ENCODE peak calls at places on chromosomes 5 and 9, in five cellular contexts. One of them, this sample, is unnamed. For H3K9me3, the result is how much of the 10 kb centered on the place peaks cover.

GRCh38 chr9:87531370-87532295 is 34.0 kb downstream of the DAPK1 start:
- DNase-seq in right atrium auricular region: no peak
- DNase-seq in A673: peak
- DNase-seq in tibial artery: no peak
- DNase-seq in cardiac muscle cell: no peak
- DNase-seq in this sample: no peak

GRCh38 chr9:96348261-96348660 is 35.2 kb downstream of the SLC35D2 start:
- DNase-seq in right atrium auricular region: no peak
- DNase-seq in A673: no peak
- DNase-seq in tibial artery: no peak
- DNase-seq in cardiac muscle cell: no peak
- DNase-seq in this sample: no peak

GRCh38 chr5:35213608-35214007 is 16.7 kb downstream of the PRLR start:
- DNase-seq in cardiac muscle cell: no peak
- DNase-seq in A673: no peak
- DNase-seq in tibial artery: no peak
- DNase-seq in right atrium auricular region: no peak
- DNase-seq in this sample: no peak

GRCh38 chr9:99385814-99386279 is 163.8 kb downstream of the SEC61B start:
- DNase-seq in tibial artery: no peak
- DNase-seq in right atrium auricular region: no peak
- DNase-seq in cardiac muscle cell: no peak
- DNase-seq in A673: peak
- DNase-seq in this sample: no peak

GRCh38 chr9:115411993-115412452 is 294.1 kb upstream of the TNC start:
- DNase-seq in cardiac muscle cell: no peak
- DNase-seq in tibial artery: no peak
- DNase-seq in A673: peak
- DNase-seq in right atrium auricular region: no peak
- DNase-seq in this sample: no peak

GRCh38 chr5:140292212-140293040 is 10.5 kb downstream of the PFDN1 start:
- DNase-seq in cardiac muscle cell: no peak
- DNase-seq in tibial artery: no peak
- DNase-seq in right atrium auricular region: no peak
- DNase-seq in A673: no peak
- DNase-seq in this sample: no peak

GRCh38 chr5:32074401-32074800 is 99.7 kb downstream of the GOLPH3 start:
- DNase-seq in tibial artery: no peak
- DNase-seq in A673: no peak
- DNase-seq in right atrium auricular region: no peak
- DNase-seq in cardiac muscle cell: peak
- DNase-seq in this sample: no peak

GRCh38 chr9:31259824-31260223 is 1124.6 kb upstream of the ACO1 start:
- DNase-seq in cardiac muscle cell: no peak
- DNase-seq in tibial artery: no peak
- DNase-seq in A673: no peak
- DNase-seq in right atrium auricular region: no peak
- DNase-seq in this sample: no peak

GRCh38 chr5:96928931-96929708 is 6.8 kb upstream of the LNPEP start:
- DNase-seq in tibial artery: no peak
- DNase-seq in cardiac muscle cell: no peak
- DNase-seq in A673: no peak
- DNase-seq in right atrium auricular region: no peak
- DNase-seq in this sample: no peak

GRCh38 chr9:120982851-120983250 is 56.3 kb upstream of the TRAF1 start:
- DNase-seq in right atrium auricular region: no peak
- DNase-seq in tibial artery: no peak
- DNase-seq in cardiac muscle cell: no peak
- DNase-seq in A673: no peak
- DNase-seq in this sample: no peak
- H3K27ac ChIP-seq in right atrium auricular region: no peak
- H3K27ac ChIP-seq in tibial artery: no peak
- H3K27ac ChIP-seq in cardiac muscle cell: no peak
- H3K27ac ChIP-seq in A673: no peak
- H3K27ac ChIP-seq in this sample: no peak

GRCh38 chr9:135343733-135344522 is 135.7 kb upstream of the PPP1R26 start:
- DNase-seq in cardiac muscle cell: peak
- DNase-seq in right atrium auricular region: no peak
- DNase-seq in A673: peak
- DNase-seq in tibial artery: no peak
- DNase-seq in this sample: peak
- TF ChIP-seq CTCF in cardiac muscle cell: peak
- TF ChIP-seq CTCF in right atrium auricular region: peak
- TF ChIP-seq CTCF in A673: peak
- TF ChIP-seq CTCF in tibial artery: peak
- TF ChIP-seq CTCF in this sample: peak

GRCh38 chr5:73346878-73347408 is 101.6 kb downstream of the FOXD1 start:
- DNase-seq in cardiac muscle cell: no peak
- DNase-seq in A673: no peak
- DNase-seq in right atrium auricular region: no peak
- DNase-seq in tibial artery: no peak
- DNase-seq in this sample: no peak
- H3K9me3 ChIP-seq in cardiac muscle cell: under half
- H3K9me3 ChIP-seq in A673: under half
- H3K9me3 ChIP-seq in right atrium auricular region: under half
- H3K9me3 ChIP-seq in tibial artery: under half
- H3K9me3 ChIP-seq in this sample: under half

DNA sequence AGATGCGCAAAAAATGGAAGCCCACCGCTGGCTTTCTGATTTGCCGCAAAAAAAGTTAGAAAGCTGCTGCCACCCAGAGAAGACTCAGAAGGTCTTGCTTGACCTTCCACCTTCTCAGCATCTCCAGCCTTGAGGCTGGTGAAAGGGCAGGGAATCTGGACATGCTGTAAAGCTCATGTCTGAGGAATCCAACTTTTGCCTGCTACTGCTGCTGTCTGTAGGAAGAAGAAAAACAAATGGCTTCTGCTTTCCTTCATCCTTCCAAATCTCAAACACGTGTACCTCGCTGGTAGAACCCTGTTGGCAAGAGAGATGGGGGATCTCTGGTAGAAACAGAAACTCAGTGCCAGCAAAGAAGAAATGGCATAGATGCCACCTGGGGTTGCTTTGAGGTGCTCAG is 10.2 kb downstream of the TJP2 start:
- DNase-seq in right atrium auricular region: no peak
- DNase-seq in cardiac muscle cell: no peak
- DNase-seq in A673: no peak
- DNase-seq in tibial artery: no peak
- DNase-seq in this sample: no peak
- H3K27ac ChIP-seq in right atrium auricular region: no peak
- H3K27ac ChIP-seq in cardiac muscle cell: peak
- H3K27ac ChIP-seq in A673: no peak
- H3K27ac ChIP-seq in tibial artery: no peak
- H3K27ac ChIP-seq in this sample: peak

GRCh38 chr5:57784106-57784505 is 301.5 kb upstream of the ACTBL2 start:
- DNase-seq in tibial artery: no peak
- DNase-seq in A673: no peak
- DNase-seq in right atrium auricular region: no peak
- DNase-seq in cardiac muscle cell: no peak
- DNase-seq in this sample: peak
- TF ChIP-seq CTCF in tibial artery: no peak
- TF ChIP-seq CTCF in A673: no peak
- TF ChIP-seq CTCF in right atrium auricular region: no peak
- TF ChIP-seq CTCF in cardiac muscle cell: no peak
- TF ChIP-seq CTCF in this sample: no peak

GRCh38 chr9:103574056-103574455 is 520.1 kb upstream of the SMC2 start:
- DNase-seq in A673: no peak
- DNase-seq in right atrium auricular region: no peak
- DNase-seq in tibial artery: no peak
- DNase-seq in cardiac muscle cell: no peak
- DNase-seq in this sample: no peak
- H3K9me3 ChIP-seq in A673: under half
- H3K9me3 ChIP-seq in right atrium auricular region: under half
- H3K9me3 ChIP-seq in tibial artery: under half
- H3K9me3 ChIP-seq in cardiac muscle cell: under half
- H3K9me3 ChIP-seq in this sample: under half

DNA sequence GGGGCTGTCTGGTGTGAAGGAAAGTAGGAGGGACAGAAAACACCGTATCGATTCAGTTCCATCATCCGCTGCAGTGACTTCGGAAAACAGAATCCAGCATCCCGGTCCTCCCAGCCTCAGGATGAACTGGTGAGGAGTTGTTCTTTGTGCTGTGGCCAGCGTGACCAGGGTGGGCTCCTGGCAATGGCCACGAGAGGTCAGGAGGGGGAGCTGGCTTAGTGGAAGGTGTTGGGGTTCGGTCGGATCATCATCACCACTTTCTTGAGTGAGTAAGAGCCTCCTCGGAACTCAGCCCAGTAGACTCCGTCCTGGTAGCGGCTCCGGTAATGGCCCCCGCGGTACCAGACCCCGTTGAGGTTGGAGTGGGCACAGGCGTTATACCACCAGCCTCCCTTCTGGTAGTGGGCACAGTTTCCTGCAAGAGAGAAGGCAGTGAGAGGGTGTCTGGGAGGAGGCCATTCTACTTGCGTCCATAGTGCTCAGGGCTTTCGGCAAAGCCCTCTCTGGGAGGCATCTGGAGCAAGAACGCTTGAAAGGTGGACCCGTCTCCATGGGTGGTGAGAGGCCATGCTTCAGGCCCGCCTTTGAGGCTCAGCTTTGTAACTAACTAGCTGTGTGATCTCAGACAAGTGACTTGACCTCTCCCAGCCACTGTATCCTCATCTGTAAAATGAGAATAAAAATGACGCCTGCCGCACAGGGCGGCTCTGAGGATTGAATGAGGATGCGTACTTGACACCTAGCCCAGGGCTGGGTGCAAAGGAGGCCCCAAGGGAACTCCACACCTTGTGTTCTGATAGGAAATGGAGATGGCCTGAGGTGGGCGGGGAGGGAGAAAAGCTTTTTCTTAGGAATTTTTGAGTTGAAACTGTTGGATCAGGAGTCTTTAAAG is 33.5 kb downstream of the ANGPTL2 start:
- DNase-seq in tibial artery: no peak
- DNase-seq in A673: no peak
- DNase-seq in right atrium auricular region: no peak
- DNase-seq in cardiac muscle cell: no peak
- DNase-seq in this sample: no peak
- H3K27ac ChIP-seq in tibial artery: no peak
- H3K27ac ChIP-seq in A673: no peak
- H3K27ac ChIP-seq in right atrium auricular region: no peak
- H3K27ac ChIP-seq in cardiac muscle cell: no peak
- H3K27ac ChIP-seq in this sample: no peak

GRCh38 chr5:37722236-37723146 is 117.3 kb downstream of the GDNF start:
- DNase-seq in A673: peak
- DNase-seq in cardiac muscle cell: no peak
- DNase-seq in tibial artery: no peak
- DNase-seq in right atrium auricular region: no peak
- DNase-seq in this sample: peak

GRCh38 chr5:37727238-37727637 is 112.6 kb downstream of the GDNF start:
- DNase-seq in A673: no peak
- DNase-seq in tibial artery: no peak
- DNase-seq in right atrium auricular region: no peak
- DNase-seq in cardiac muscle cell: no peak
- DNase-seq in this sample: no peak

GRCh38 chr5:37725185-37725584 is 114.7 kb downstream of the GDNF start:
- DNase-seq in cardiac muscle cell: no peak
- DNase-seq in tibial artery: no peak
- DNase-seq in A673: no peak
- DNase-seq in right atrium auricular region: no peak
- DNase-seq in this sample: no peak

GRCh38 chr5:37723147-37723961 is 116.5 kb downstream of the GDNF start:
- DNase-seq in right atrium auricular region: no peak
- DNase-seq in A673: peak
- DNase-seq in tibial artery: no peak
- DNase-seq in cardiac muscle cell: peak
- DNase-seq in this sample: peak

GRCh38 chr5:37724395-37725125 is 115.3 kb downstream of the GDNF start:
- DNase-seq in cardiac muscle cell: no peak
- DNase-seq in A673: no peak
- DNase-seq in right atrium auricular region: no peak
- DNase-seq in tibial artery: no peak
- DNase-seq in this sample: no peak
- TF ChIP-seq CTCF in cardiac muscle cell: no peak
- TF ChIP-seq CTCF in A673: no peak
- TF ChIP-seq CTCF in right atrium auricular region: no peak
- TF ChIP-seq CTCF in tibial artery: no peak
- TF ChIP-seq CTCF in this sample: no peak

GRCh38 chr5:24059716-24060115 is 552.3 kb downstream of the PRDM9 start:
- DNase-seq in tibial artery: no peak
- DNase-seq in right atrium auricular region: no peak
- DNase-seq in cardiac muscle cell: no peak
- DNase-seq in A673: no peak
- DNase-seq in this sample: no peak
- H3K9me3 ChIP-seq in tibial artery: under half
- H3K9me3 ChIP-seq in right atrium auricular region: under half
- H3K9me3 ChIP-seq in cardiac muscle cell: under half
- H3K9me3 ChIP-seq in A673: under half
- H3K9me3 ChIP-seq in this sample: under half

GRCh38 chr9:101477736-101478135 is 42.2 kb upstream of the ALDOB start:
- DNase-seq in A673: no peak
- DNase-seq in right atrium auricular region: no peak
- DNase-seq in cardiac muscle cell: no peak
- DNase-seq in tibial artery: no peak
- DNase-seq in this sample: no peak
- H3K27ac ChIP-seq in A673: no peak
- H3K27ac ChIP-seq in right atrium auricular region: no peak
- H3K27ac ChIP-seq in cardiac muscle cell: no peak
- H3K27ac ChIP-seq in tibial artery: no peak
- H3K27ac ChIP-seq in this sample: no peak

This sample was measured in PC-9.